ENCODE peak calls at places on chromosomes 3 and 15, in four cellular contexts. V is activated CD8-positive, alpha-beta memory T cell treated with anti-CD3 and anti-CD28 coated beads for 24 hours; E is EH; O is Right ventricle myocardium superior. J is an unnamed sample.

GRCh38 chr15:50145451-50145872 is 26.4 kb upstream of the ATP8B4 start:
- DNase-seq in V (no peak), E (peak), O (no peak), J (peak)

GRCh38 chr3:169448501-169448900 is 215.0 kb downstream of the MECOM start:
- DNase-seq in V (no peak), E (no peak), O (no peak), J (no peak)

GRCh38 chr3:107979538-107979937 is 111.3 kb downstream of the CD47 start:
- DNase-seq in V (no peak), E (no peak), O (no peak), J (no peak)

GRCh38 chr3:106296111-106296510 is 427.3 kb upstream of the CBLB start:
- DNase-seq in V (no peak), E (no peak), O (no peak), J (no peak)

GRCh38 chr15:40796041-40796440 is 10.8 kb upstream of the ZFYVE19 start:
- DNase-seq in V (no peak), E (no peak), O (no peak), J (no peak)

GRCh38 chr3:79250746-79251145 is 517.1 kb downstream of the ROBO1 start:
- DNase-seq in V (no peak), E (no peak), O (no peak), J (no peak)

GRCh38 chr3:183837390-183837789 is 12.0 kb upstream of the MAP6D1 start:
- DNase-seq in V (peak), E (no peak), O (no peak), J (no peak)

GRCh38 chr3:171347017-171347979 is 112.9 kb downstream of the TNIK start:
- DNase-seq in V (no peak), E (peak), O (no peak), J (peak)

J was measured in EL.